ENCODE peak calls at places on chromosomes 6 and 20, in four cellular contexts. One of them, this sample, is unnamed.

GRCh38 chr20:57671662-57672061 is 38.2 kb downstream of the PMEPA1 start:
- DNase-seq in HepG2: no peak
- DNase-seq in K562: peak
- DNase-seq in A549: peak
- DNase-seq in this sample: no peak

GRCh38 chr6:43192911-43193310 is 10.9 kb downstream of the CUL9 start:
- DNase-seq in K562: no peak
- DNase-seq in A549: no peak
- DNase-seq in HepG2: no peak
- DNase-seq in this sample: no peak

GRCh38 chr6:130027948-130028347 is 9.6 kb downstream of the L3MBTL3 start:
- DNase-seq in A549: no peak
- DNase-seq in HepG2: no peak
- DNase-seq in K562: no peak
- DNase-seq in this sample: no peak

GRCh38 chr20:37538003-37538402 is 10.3 kb upstream of the BLCAP start:
- DNase-seq in HepG2: peak
- DNase-seq in A549: no peak
- DNase-seq in K562: no peak
- DNase-seq in this sample: no peak

GRCh38 chr6:87870606-87871005 is 168.6 kb upstream of the AKIRIN2 start:
- DNase-seq in K562: no peak
- DNase-seq in A549: no peak
- DNase-seq in HepG2: no peak
- DNase-seq in this sample: no peak

GRCh38 chr6:52426667-52427066 is 6.5 kb downstream of the EFHC1 start:
- DNase-seq in HepG2: peak
- DNase-seq in A549: no peak
- DNase-seq in K562: no peak
- DNase-seq in this sample: no peak

GRCh38 chr6:84411060-84411629 is 183.7 kb upstream of the CEP162 start:
- DNase-seq in HepG2: no peak
- DNase-seq in A549: no peak
- DNase-seq in K562: no peak
- DNase-seq in this sample: no peak

GRCh38 chr6:37990762-37991525 is 171.4 kb downstream of the ZFAND3 start:
- DNase-seq in K562: no peak
- DNase-seq in A549: peak
- DNase-seq in HepG2: no peak
- DNase-seq in this sample: no peak

GRCh38 chr6:157679605-157680580 is 143.2 kb upstream of the SNX9 start:
- DNase-seq in HepG2: no peak
- DNase-seq in A549: no peak
- DNase-seq in K562: no peak
- DNase-seq in this sample: no peak

DNA sequence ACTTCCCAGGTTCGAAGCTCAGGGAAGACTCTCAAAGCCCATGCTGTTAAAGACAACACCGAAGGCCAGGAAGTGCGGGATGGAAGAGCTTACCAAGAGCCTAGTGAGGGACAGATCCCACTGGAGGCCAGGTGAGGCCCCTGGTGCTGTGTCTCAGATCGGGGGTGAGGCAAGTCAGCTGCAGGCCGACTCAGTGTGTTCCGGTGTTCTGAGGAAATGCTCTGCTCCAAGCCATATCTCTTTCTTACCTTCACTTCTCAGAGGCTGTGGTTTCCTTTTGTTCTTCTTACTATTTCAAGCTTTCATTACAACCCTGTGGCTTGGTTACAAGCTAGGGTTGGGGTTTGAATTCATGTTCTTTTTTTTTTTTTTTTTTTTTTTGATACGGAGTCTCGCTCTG is 114.3 kb upstream of the ZFP64 start:
- DNase-seq in HepG2: no peak
- DNase-seq in K562: no peak
- DNase-seq in A549: no peak
- DNase-seq in this sample: no peak
- TF ChIP-seq POLR2AphosphoS2 in HepG2: no peak
- TF ChIP-seq POLR2AphosphoS2 in K562: no peak
- TF ChIP-seq POLR2AphosphoS2 in A549: no peak
- TF ChIP-seq POLR2AphosphoS2 in this sample: no peak

GRCh38 chr6:118980063-118980462 is 45.1 kb upstream of the MCM9 start:
- DNase-seq in K562: no peak
- DNase-seq in HepG2: peak
- DNase-seq in A549: no peak
- DNase-seq in this sample: no peak
- TF ChIP-seq POLR2AphosphoS2 in K562: no peak
- TF ChIP-seq POLR2AphosphoS2 in HepG2: no peak
- TF ChIP-seq POLR2AphosphoS2 in A549: no peak
- TF ChIP-seq POLR2AphosphoS2 in this sample: no peak

DNA sequence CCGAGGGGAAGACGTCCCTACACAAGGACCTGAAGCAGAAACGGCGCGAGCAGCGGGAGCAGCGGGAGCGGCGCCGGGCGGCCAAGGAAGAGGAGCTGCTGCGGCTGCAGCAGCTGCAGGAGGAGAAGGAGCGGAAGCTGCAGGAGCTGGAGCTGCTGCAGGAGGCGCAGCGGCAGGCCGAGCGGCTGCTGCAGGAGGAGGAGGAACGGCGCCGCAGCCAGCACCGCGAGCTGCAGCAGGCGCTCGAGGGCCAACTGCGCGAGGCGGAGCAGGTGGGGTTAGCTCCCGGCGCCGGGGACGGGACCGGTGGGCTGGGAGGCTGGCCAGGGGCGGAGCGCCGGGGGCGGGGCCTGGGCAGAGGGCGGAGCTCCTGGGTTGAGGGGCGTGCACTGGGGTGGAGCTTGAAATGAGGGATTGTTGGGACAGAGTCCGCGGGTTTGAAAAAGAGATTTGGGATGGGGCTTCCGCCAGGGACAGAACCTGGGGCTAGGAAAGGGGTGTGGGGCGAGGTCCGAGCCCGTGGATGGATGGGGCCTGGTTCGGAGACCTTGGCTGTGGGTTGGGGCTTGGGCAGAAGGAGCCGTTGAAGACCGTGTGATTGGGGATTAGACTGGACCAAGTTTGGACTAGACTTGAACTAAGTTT is 20.7 kb downstream of the DEF6 start:
- DNase-seq in HepG2: peak
- DNase-seq in K562: peak
- DNase-seq in A549: peak
- DNase-seq in this sample: no peak
- TF ChIP-seq POLR2AphosphoS2 in HepG2: no peak
- TF ChIP-seq POLR2AphosphoS2 in K562: no peak
- TF ChIP-seq POLR2AphosphoS2 in A549: no peak
- TF ChIP-seq POLR2AphosphoS2 in this sample: no peak

DNA sequence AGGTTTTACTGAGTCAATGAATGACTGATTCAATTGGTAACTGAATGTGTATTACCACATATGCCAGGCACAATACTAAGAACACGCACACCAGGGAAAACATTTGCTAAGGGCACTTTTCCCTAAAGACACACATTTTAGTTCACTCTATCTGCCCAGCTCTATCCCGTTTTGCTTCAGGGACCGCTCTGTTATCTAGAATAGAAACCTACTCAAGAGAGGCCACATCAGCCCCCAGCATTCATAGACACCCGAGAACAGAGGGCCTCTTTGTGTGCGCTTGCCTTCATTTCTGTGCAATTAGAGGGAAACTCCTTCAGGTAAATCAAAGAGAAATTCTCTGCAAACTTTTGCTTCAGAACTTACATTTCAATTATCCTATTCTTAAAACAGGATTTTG is 50.4 kb downstream of the DZANK1 start:
- DNase-seq in A549: no peak
- DNase-seq in K562: no peak
- DNase-seq in HepG2: peak
- DNase-seq in this sample: no peak
- TF ChIP-seq POLR2AphosphoS2 in A549: no peak
- TF ChIP-seq POLR2AphosphoS2 in K562: no peak
- TF ChIP-seq POLR2AphosphoS2 in HepG2: no peak
- TF ChIP-seq POLR2AphosphoS2 in this sample: no peak

GRCh38 chr6:169243661-169244060 is 10.0 kb downstream of the THBS2 start:
- DNase-seq in HepG2: no peak
- DNase-seq in K562: no peak
- DNase-seq in A549: no peak
- DNase-seq in this sample: no peak

GRCh38 chr6:169240125-169240524 is 13.5 kb downstream of the THBS2 start:
- DNase-seq in HepG2: no peak
- DNase-seq in A549: no peak
- DNase-seq in K562: no peak
- DNase-seq in this sample: no peak

GRCh38 chr6:169243154-169243553 is 10.5 kb downstream of the THBS2 start:
- DNase-seq in A549: no peak
- DNase-seq in HepG2: no peak
- DNase-seq in K562: no peak
- DNase-seq in this sample: no peak

GRCh38 chr6:169240591-169241390 is 12.9 kb downstream of the THBS2 start:
- DNase-seq in A549: no peak
- DNase-seq in K562: no peak
- DNase-seq in HepG2: no peak
- DNase-seq in this sample: no peak

DNA sequence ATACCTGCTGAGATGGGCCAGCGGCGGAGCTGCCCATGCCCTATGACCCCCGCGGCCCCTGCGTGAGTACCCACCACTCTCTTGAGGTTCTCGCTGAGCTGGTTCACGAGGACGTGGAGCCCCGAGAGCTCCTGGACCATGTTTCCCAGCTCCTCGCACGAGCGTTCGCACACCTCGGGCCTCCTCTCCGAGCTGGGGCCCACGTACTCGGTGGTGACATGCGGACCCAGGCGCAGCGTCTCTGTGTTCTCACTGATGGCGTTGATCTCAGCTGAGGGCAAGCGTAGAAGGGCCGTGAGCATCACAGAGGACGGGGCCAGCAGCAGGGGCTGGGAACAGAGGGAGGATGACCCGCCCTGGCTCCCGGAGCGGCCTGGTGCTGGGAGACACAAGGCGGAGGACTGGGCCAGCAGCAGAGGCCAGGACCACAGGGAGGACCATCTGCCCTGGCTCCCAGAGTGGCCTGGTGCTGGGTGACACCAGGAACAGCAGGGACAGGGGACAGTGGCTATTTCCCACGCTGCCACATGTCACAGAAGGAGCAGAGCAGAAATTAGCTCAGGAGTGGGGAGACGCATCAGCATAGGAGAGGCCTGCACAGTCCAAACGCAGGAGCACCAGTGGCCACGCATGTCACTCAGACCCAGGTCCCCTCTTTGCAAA is 11.8 kb downstream of the THBS2 start:
- DNase-seq in K562: no peak
- DNase-seq in HepG2: no peak
- DNase-seq in A549: no peak
- DNase-seq in this sample: no peak
- TF ChIP-seq POLR2AphosphoS2 in K562: no peak
- TF ChIP-seq POLR2AphosphoS2 in HepG2: no peak
- TF ChIP-seq POLR2AphosphoS2 in A549: no peak
- TF ChIP-seq POLR2AphosphoS2 in this sample: no peak

GRCh38 chr6:75065524-75065923 is 140.3 kb downstream of the COL12A1 start:
- DNase-seq in A549: no peak
- DNase-seq in HepG2: no peak
- DNase-seq in K562: no peak
- DNase-seq in this sample: no peak
- TF ChIP-seq POLR2AphosphoS2 in A549: no peak
- TF ChIP-seq POLR2AphosphoS2 in HepG2: no peak
- TF ChIP-seq POLR2AphosphoS2 in K562: no peak
- TF ChIP-seq POLR2AphosphoS2 in this sample: no peak

GRCh38 chr6:81561071-81561564 is 191.4 kb downstream of the TENT5A start:
- DNase-seq in K562: no peak
- DNase-seq in HepG2: peak
- DNase-seq in A549: no peak
- DNase-seq in this sample: no peak

GRCh38 chr6:81562169-81562568 is 190.3 kb downstream of the TENT5A start:
- DNase-seq in HepG2: peak
- DNase-seq in K562: no peak
- DNase-seq in A549: peak
- DNase-seq in this sample: no peak

GRCh38 chr6:81565071-81565470 is 187.4 kb downstream of the TENT5A start:
- DNase-seq in HepG2: no peak
- DNase-seq in K562: no peak
- DNase-seq in A549: no peak
- DNase-seq in this sample: no peak

GRCh38 chr6:81557811-81558210 is 194.7 kb downstream of the TENT5A start:
- DNase-seq in A549: no peak
- DNase-seq in HepG2: no peak
- DNase-seq in K562: no peak
- DNase-seq in this sample: no peak

GRCh38 chr6:81561731-81562130 is 190.8 kb downstream of the TENT5A start:
- DNase-seq in A549: no peak
- DNase-seq in HepG2: no peak
- DNase-seq in K562: no peak
- DNase-seq in this sample: no peak
- TF ChIP-seq POLR2AphosphoS2 in A549: no peak
- TF ChIP-seq POLR2AphosphoS2 in HepG2: no peak
- TF ChIP-seq POLR2AphosphoS2 in K562: no peak
- TF ChIP-seq POLR2AphosphoS2 in this sample: no peak

GRCh38 chr20:38864662-38865061 is 59.2 kb downstream of the PPP1R16B start:
- DNase-seq in K562: no peak
- DNase-seq in A549: no peak
- DNase-seq in HepG2: no peak
- DNase-seq in this sample: no peak

GRCh38 chr20:38862226-38862625 is 56.7 kb downstream of the PPP1R16B start:
- DNase-seq in A549: no peak
- DNase-seq in K562: no peak
- DNase-seq in HepG2: no peak
- DNase-seq in this sample: no peak

GRCh38 chr20:38861071-38861401 is 55.5 kb downstream of the PPP1R16B start:
- DNase-seq in K562: no peak
- DNase-seq in A549: no peak
- DNase-seq in HepG2: no peak
- DNase-seq in this sample: no peak

GRCh38 chr20:38866265-38867061 is 59.8 kb upstream of the FAM83D start:
- DNase-seq in A549: no peak
- DNase-seq in K562: no peak
- DNase-seq in HepG2: no peak
- DNase-seq in this sample: no peak

GRCh38 chr20:38863024-38863851 is 57.7 kb downstream of the PPP1R16B start:
- DNase-seq in HepG2: no peak
- DNase-seq in A549: no peak
- DNase-seq in K562: peak
- DNase-seq in this sample: peak
- TF ChIP-seq POLR2AphosphoS2 in HepG2: no peak
- TF ChIP-seq POLR2AphosphoS2 in A549: no peak
- TF ChIP-seq POLR2AphosphoS2 in K562: no peak
- TF ChIP-seq POLR2AphosphoS2 in this sample: no peak

GRCh38 chr6:74656442-74656841 is 549.4 kb downstream of the COL12A1 start:
- DNase-seq in A549: no peak
- DNase-seq in HepG2: no peak
- DNase-seq in K562: no peak
- DNase-seq in this sample: no peak
- TF ChIP-seq POLR2AphosphoS2 in A549: no peak
- TF ChIP-seq POLR2AphosphoS2 in HepG2: no peak
- TF ChIP-seq POLR2AphosphoS2 in K562: no peak
- TF ChIP-seq POLR2AphosphoS2 in this sample: no peak

GRCh38 chr6:142744836-142745235 is 200.1 kb downstream of the HIVEP2 start:
- DNase-seq in A549: no peak
- DNase-seq in HepG2: no peak
- DNase-seq in K562: no peak
- DNase-seq in this sample: no peak
- TF ChIP-seq POLR2AphosphoS2 in A549: no peak
- TF ChIP-seq POLR2AphosphoS2 in HepG2: no peak
- TF ChIP-seq POLR2AphosphoS2 in K562: no peak
- TF ChIP-seq POLR2AphosphoS2 in this sample: no peak

This sample was measured in GM12878.